ENCODE peak calls at places on chromosomes 13 and 19, in four cellular contexts. D is HepG2, E is WTC11, N is K562. U is an unnamed sample.

GRCh38 chr13:51152713-51153112 is 41.6 kb upstream of the C13orf42 start:
- DNase-seq in D (no peak), E (no peak), N (no peak), U (no peak)

GRCh38 chr13:24199016-24199415 is 38.5 kb downstream of the SPATA13 start:
- DNase-seq in D (no peak), E (no peak), N (no peak), U (no peak)

GRCh38 chr13:100636441-100636840 is 38.2 kb downstream of the TMTC4 start:
- DNase-seq in D (no peak), E (no peak), N (no peak), U (no peak)

GRCh38 chr13:86681223-86681622 is 882.0 kb upstream of the SLITRK6 start:
- DNase-seq in D (no peak), E (no peak), N (no peak), U (no peak)

GRCh38 chr19:51136891-51137551 is 5.1 kb upstream of the SIGLEC7 start:
- DNase-seq in D (no peak), E (no peak), N (no peak), U (no peak)

GRCh38 chr19:16376649-16377048 is 52.0 kb downstream of the KLF2 start:
- DNase-seq in D (no peak), E (peak), N (peak), U (no peak)

GRCh38 chr19:6402834-6403608 is 10.1 kb upstream of the GTF2F1 start:
- DNase-seq in D (peak), E (no peak), N (no peak), U (no peak)

GRCh38 chr13:37869506-37869755 is 141 bp downstream of the TRPC4 start:
- DNase-seq in D (no peak), E (no peak), N (no peak), U (no peak)

GRCh38 chr13:98571955-98572662 is 4.8 kb downstream of the STK24 start:
- DNase-seq in D (peak), E (no peak), N (no peak), U (no peak)

GRCh38 chr13:100602472-100603142 is 14.0 kb upstream of the GGACT start:
- DNase-seq in D (no peak), E (no peak), N (no peak), U (no peak)

GRCh38 chr13:110330491-110331001 is 23.5 kb downstream of the COL4A2 start:
- DNase-seq in D (no peak), E (no peak), N (no peak), U (no peak)

GRCh38 chr19:50377051-50377441 is 789 bp downstream of the NR1H2 start:
- DNase-seq in D (peak), E (peak), N (peak), U (no peak)

GRCh38 chr19:9917322-9917721 is 19.0 kb downstream of the OLFM2 start:
- DNase-seq in D (peak), E (peak), N (peak), U (no peak)

GRCh38 chr19:35862528-35862927 is 5.8 kb downstream of the KIRREL2 start:
- DNase-seq in D (peak), E (no peak), N (peak), U (no peak)

GRCh38 chr19:51014242-51014641 is 5.3 kb downstream of the KLK10 start:
- DNase-seq in D (no peak), E (no peak), N (no peak), U (no peak)

GRCh38 chr13:88162076-88162702 is 491.0 kb downstream of the SLITRK5 start:
- DNase-seq in D (no peak), E (no peak), N (no peak), U (no peak)

GRCh38 chr13:53200498-53201453 is 172.2 kb downstream of the OLFM4 start:
- DNase-seq in D (no peak), E (peak), N (no peak), U (no peak)

GRCh38 chr13:107906131-107906530 is 309.2 kb downstream of the LIG4 start:
- DNase-seq in D (peak), E (no peak), N (no peak), U (no peak)

GRCh38 chr13:60335531-60335930 is 61.5 kb upstream of the TDRD3 start:
- DNase-seq in D (peak), E (no peak), N (no peak), U (no peak)
- TF ChIP-seq ETV6 in D (no peak), E (no peak), N (no peak), U (no peak)

GRCh38 chr19:56831279-56831678 is 9.2 kb downstream of the PEG3 start:
- DNase-seq in D (no peak), E (no peak), N (no peak), U (no peak)

GRCh38 chr19:56823417-56823816 is 17.1 kb downstream of the PEG3 start:
- DNase-seq in D (no peak), E (no peak), N (no peak), U (no peak)

GRCh38 chr19:56823956-56824355 is 16.6 kb downstream of the PEG3 start:
- DNase-seq in D (no peak), E (no peak), N (no peak), U (no peak)

GRCh38 chr19:56829586-56829985 is 10.9 kb downstream of the PEG3 start:
- DNase-seq in D (no peak), E (no peak), N (no peak), U (no peak)

GRCh38 chr19:56827708-56828107 is 12.8 kb downstream of the PEG3 start:
- DNase-seq in D (no peak), E (no peak), N (no peak), U (no peak)
- TF ChIP-seq ETV6 in D (no peak), E (no peak), N (no peak), U (no peak)

GRCh38 chr19:48403606-48404005 is 10.1 kb downstream of the GRIN2D start:
- DNase-seq in D (peak), E (peak), N (peak), U (no peak)
- TF ChIP-seq ETV6 in D (no peak), E (no peak), N (no peak), U (no peak)

DNA sequence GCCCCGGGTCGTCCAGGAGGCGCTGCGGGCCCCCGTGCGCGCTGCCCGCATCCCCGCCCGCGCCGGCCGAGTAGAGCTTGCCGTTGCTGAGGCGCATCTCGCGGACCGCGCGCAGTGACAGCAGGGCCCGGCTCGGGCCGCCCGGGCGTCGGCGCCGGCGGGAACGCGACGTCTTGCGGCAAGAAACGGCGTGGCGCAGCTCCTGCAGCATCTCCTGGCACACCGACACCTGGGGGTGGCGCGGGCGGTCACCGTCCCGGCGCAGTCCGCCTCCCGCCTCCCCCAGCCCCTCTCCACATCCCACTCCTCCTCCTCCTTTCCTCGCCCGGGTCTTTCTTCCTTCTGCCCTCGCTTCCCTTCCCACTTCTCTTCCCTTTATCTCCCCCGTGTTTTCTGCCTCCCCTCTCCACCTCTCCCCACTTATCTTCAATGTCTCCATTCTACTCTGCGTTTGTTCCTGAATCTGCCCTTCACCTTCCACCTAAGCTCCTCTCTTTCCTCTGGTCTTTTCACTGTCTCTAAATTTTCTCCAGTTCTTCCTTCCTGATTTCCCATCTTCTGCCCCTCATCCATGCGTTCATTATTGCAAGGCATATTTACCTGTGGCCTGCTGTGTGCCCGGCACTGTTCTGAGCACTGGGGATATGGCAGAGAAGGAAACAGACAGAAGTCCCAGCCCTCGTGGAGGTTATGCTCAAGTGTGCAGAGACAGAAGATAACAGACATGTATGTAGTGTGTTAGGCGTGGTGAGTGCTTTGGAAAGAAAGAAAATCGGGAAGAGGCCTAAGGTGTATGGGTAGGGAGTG is 5.2 kb upstream of the ATP1A3 start:
- DNase-seq in D (no peak), E (peak), N (no peak), U (no peak)
- TF ChIP-seq ETV6 in D (no peak), E (no peak), N (no peak), U (no peak)

GRCh38 chr13:20702945-20703784 is at the start of gene IL17D:
- DNase-seq in D (no peak), E (peak), N (peak), U (no peak)
- TF ChIP-seq ETV6 in D (peak), E (no peak), N (no peak), U (no peak)

GRCh38 chr13:28239374-28239773 is 101.0 kb downstream of the PAN3 start:
- DNase-seq in D (no peak), E (no peak), N (no peak), U (no peak)
- TF ChIP-seq ETV6 in D (no peak), E (no peak), N (no peak), U (no peak)